ENCODE peak calls at places on chromosomes 13 and 19, in six cellular contexts. H is stimulated activated CD8-positive, alpha-beta memory T cell treated with anti-CD3 and anti-CD28 coated beads, Interleukin-7, amount 100 ng/mL, for 48 hours; G is activated T-cell treated with anti-CD3 and anti-CD28 coated beads, Interleukin-2, amount 50 U/mL, for 72 hours; J is midbrain; D is fibroblast of lung; S is iPS DF 19.7. U is an unnamed sample.

GRCh38 chr19:13646758-13647157 is 117.6 kb upstream of the MRI1 start:
- DNase-seq in J (no peak), S (no peak), D (no peak), G (no peak), H (no peak), U (no peak)

GRCh38 chr13:67013709-67014108 is 216.4 kb downstream of the PCDH9 start:
- DNase-seq in S (no peak), D (no peak), H (no peak), G (no peak), J (no peak), U (no peak)

GRCh38 chr19:44746946-44747738 is 1.4 kb upstream of the BCL3 start:
- DNase-seq in D (peak), J (peak), S (no peak), H (peak), G (peak), U (peak)

GRCh38 chr19:36771275-36772231 is 1.1 kb downstream of the ZNF850 start:
- DNase-seq in G (peak), H (peak), D (peak), S (peak), J (no peak), U (no peak)

GRCh38 chr13:38875186-38875875 is 115.3 kb downstream of the STOML3 start:
- DNase-seq in J (peak), G (no peak), H (no peak), S (no peak), D (no peak), U (no peak)

GRCh38 chr19:10961763-10962536 is 1.1 kb downstream of the SMARCA4 start:
- DNase-seq in H (no peak), D (no peak), G (no peak), S (no peak), J (no peak), U (no peak)

GRCh38 chr19:35639321-35639639 is 2.3 kb upstream of the ETV2 start:
- DNase-seq in G (no peak), S (no peak), J (no peak), D (no peak), H (no peak), U (no peak)

GRCh38 chr13:59774511-59774911 is 389.2 kb downstream of the DIAPH3 start:
- DNase-seq in D (peak), G (no peak), J (no peak), H (no peak), S (no peak), U (no peak)

GRCh38 chr13:112783135-112783945 is 93.5 kb downstream of the ATP11A start:
- DNase-seq in G (no peak), H (no peak), S (no peak), J (no peak), D (peak), U (no peak)

GRCh38 chr19:50749490-50749889 is 20.8 kb upstream of the GPR32 start:
- DNase-seq in D (no peak), J (no peak), G (no peak), H (no peak), S (no peak), U (no peak)

GRCh38 chr13:111572956-111573355 is 252.5 kb downstream of the TEX29 start:
- DNase-seq in G (no peak), D (no peak), J (no peak), S (no peak), H (no peak), U (no peak)

GRCh38 chr19:1514295-1514661 is 1.5 kb upstream of the ADAMTSL5 start:
- DNase-seq in D (no peak), S (no peak), H (no peak), J (no peak), G (no peak), U (no peak)